ENCODE peak calls at places on chromosomes 13 and 19, in four cellular contexts. U is OCI-LY7, E is mucosa of descending colon, Z is ascending aorta. T is an unnamed sample.

GRCh38 chr19:10929402-10929794 is 787 bp downstream of the TIMM29 start:
- DNase-seq in U (no peak), E (no peak), Z (no peak), T (no peak)

GRCh38 chr19:15123900-15124299 is 16.7 kb downstream of the SYDE1 start:
- DNase-seq in U (no peak), E (peak; percentile 45), Z (no peak), T (no peak)

GRCh38 chr19:54282706-54283105 is 1.8 kb upstream of the LILRB2 start:
- DNase-seq in U (peak; percentile 24), E (no peak), Z (no peak), T (no peak)

GRCh38 chr13:40613192-40613818 is 53.1 kb downstream of the FOXO1 start:
- DNase-seq in U (peak; percentile 68), E (peak; percentile 56), Z (no peak), T (no peak)

GRCh38 chr13:110575322-110576069 is 14.0 kb upstream of the RAB20 start:
- DNase-seq in U (no peak), E (no peak), Z (no peak), T (no peak)

GRCh38 chr19:37990362-37990761 is 83.4 kb downstream of the SIPA1L3 start:
- DNase-seq in U (no peak), E (no peak), Z (no peak), T (no peak)

GRCh38 chr13:44810067-44810840 is 179.0 kb downstream of the NUFIP1 start:
- DNase-seq in U (no peak), E (peak; percentile 71), Z (no peak), T (no peak)

GRCh38 chr19:33201473-33201872 is 7.3 kb downstream of the LRP3 start:
- DNase-seq in U (no peak), E (no peak), Z (no peak), T (no peak)

GRCh38 chr13:95704510-95704909 is 27.6 kb downstream of the DNAJC3 start:
- DNase-seq in U (no peak), E (no peak), Z (no peak), T (no peak)

GRCh38 chr13:42525035-42525504 is 48.9 kb upstream of the TNFSF11 start:
- DNase-seq in U (no peak), E (no peak), Z (no peak), T (peak; percentile 92)

GRCh38 chr13:113403255-113404104 is 39.5 kb upstream of the GRTP1 start:
- DNase-seq in U (no peak), E (no peak), Z (no peak), T (no peak)

GRCh38 chr13:71316964-71317363 is 550.0 kb downstream of the DACH1 start:
- DNase-seq in U (no peak), E (no peak), Z (no peak), T (no peak)

GRCh38 chr19:54646331-54646841 is 16.1 kb downstream of the LILRB1 start:
- DNase-seq in U (no peak), E (no peak), Z (no peak), T (no peak)

GRCh38 chr19:35569281-35569781 is 5.9 kb upstream of the ATP4A start:
- DNase-seq in U (no peak), E (no peak), Z (no peak), T (no peak)

DNA sequence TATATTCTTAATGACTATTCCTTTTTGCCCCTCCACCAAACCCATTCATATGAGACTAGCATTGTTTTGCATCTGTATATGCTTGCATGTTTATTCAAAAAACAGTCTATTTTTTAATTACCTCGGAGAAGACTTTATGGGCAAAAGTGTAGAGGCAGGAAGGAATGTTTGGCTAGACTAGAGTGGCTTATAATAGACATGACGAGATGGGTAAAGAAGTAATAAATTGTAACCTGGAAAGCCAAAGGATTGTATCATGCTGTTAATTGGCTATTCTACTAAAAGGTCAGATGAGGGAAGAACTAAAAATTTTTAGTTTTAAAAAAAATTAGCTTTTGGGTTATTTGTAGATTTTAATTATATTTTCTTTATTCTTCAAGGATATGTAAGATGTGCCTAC is 91.1 kb downstream of the FNDC3A start:
- DNase-seq in U (no peak), E (no peak), Z (no peak), T (no peak)
- H3K4me3 ChIP-seq in U (no peak overlapping the region), E (no peak overlapping the region), Z (no peak overlapping the region), T (no peak overlapping the region)

GRCh38 chr19:680287-681028 is 4.3 kb downstream of the FSTL3 start:
- DNase-seq in U (peak; percentile 98), E (peak; percentile 100), Z (peak; percentile 98), T (peak; percentile 74)
- TF ChIP-seq CTCF in U (peak; percentile 68), E (peak; percentile 61), Z (peak; percentile 21), T (peak; percentile 32)

GRCh38 chr13:27920677-27921420 is 1.0 kb downstream of the PDX1 start:
- DNase-seq in U (no peak), E (peak; percentile 15), Z (no peak), T (no peak)

GRCh38 chr13:27922974-27923612 is 3.3 kb downstream of the PDX1 start:
- DNase-seq in U (no peak), E (no peak), Z (no peak), T (no peak)

GRCh38 chr13:27923794-27924528 is 4.2 kb downstream of the PDX1 start:
- DNase-seq in U (no peak), E (peak; percentile 18), Z (no peak), T (no peak)

GRCh38 chr13:27921421-27921960 is 1.7 kb downstream of the PDX1 start:
- DNase-seq in U (no peak), E (no peak), Z (no peak), T (no peak)

DNA sequence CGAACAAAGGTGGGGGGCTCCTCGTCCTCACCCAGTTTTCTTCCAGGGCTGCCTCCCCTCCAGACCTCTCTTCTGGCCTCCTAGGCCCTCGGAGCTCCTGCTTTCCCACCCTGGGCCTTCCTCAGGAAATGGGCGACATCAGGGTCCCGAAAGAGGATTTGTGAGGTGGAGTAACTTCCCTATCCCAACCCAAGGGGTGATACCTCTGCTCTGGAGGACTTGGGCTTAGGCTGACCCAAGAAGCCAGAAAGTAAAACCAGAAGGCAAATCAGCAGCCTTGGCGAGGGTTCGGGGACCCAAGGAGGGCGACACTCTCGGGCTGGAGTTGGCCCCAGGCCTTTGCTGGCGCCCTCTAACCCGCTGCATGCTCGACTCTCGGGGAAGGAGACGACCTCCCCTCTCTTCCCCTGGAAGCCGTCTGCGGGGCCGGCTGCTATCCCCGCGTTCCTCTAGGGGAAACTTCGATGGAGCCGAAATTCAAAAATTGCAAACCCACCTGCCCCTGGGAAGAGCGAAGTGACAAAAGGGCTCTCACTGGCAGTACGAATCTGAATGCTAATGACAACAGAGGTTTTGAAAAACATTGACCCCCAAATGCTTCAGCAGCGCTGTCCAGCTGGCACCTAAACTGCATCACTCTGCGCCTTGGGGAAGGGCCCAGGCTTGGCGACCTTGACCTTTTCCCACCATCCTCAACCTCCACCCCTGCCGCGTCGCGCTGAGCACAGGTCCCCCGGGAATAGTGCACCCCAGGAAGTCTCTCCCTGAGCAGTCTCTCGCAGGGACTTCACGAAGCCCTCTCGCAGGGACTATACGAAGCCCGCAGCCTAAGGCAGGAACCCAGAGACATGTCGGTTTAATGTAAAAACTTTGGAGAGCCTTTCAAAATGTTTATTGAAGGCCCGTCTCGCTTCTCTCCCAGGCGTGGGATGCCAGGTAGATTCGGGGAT is 2.4 kb downstream of the PDX1 start:
- DNase-seq in U (no peak), E (no peak), Z (no peak), T (no peak)
- H3K4me3 ChIP-seq in U (no peak overlapping the region), E (no peak overlapping the region), Z (no peak overlapping the region), T (no peak overlapping the region)

DNA sequence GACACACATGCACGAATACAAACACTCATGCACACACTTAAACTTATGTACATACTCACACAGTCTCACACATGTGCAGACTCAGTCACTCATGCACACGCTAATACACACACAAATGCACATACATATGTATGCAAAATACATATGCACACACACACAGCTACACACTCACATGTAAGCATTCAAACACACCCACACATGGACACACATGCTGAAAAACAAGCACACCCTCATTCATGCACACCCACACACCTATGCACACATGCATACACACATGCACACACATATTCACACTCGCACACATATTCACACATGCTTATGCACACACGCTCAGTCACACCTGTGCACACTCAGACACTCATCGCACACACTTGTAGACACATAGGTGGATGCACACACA is 9.3 kb downstream of the MUC16 start:
- DNase-seq in U (no peak), E (no peak), Z (no peak), T (no peak)
- TF ChIP-seq CTCF in U (no peak), E (no peak), Z (no peak), T (no peak)

DNA sequence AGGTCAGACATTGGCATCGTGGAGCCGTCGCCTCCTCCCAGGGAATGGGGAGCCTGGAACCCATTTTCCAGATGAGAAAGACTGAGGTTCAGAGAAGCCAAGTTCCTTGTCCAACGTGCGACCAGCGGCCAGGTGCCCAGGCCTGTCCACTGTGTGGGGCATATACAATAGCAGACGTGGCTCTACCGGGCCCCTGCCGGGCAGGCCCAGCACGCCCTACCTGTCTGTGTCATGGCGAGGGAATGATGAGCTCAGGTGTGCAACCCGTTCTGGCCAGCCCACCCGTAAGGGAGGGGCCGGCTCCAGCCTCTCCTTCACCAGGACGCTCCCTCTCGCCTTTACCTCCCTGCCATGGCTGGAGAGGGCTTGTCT is 837 bp downstream of the GNA15 start:
- DNase-seq in U (no peak), E (no peak), Z (no peak), T (no peak)
- H3K4me3 ChIP-seq in U (no peak overlapping the region), E (no peak overlapping the region), Z (peak overlapping the region; percentile 26), T (no peak overlapping the region)

GRCh38 chr13:85864963-85865530 is 65.8 kb upstream of the SLITRK6 start:
- DNase-seq in U (peak; percentile 10), E (peak; percentile 5), Z (no peak), T (no peak)
- TF ChIP-seq CTCF in U (peak; percentile 65), E (no peak), Z (no peak), T (peak; percentile 57)

DNA sequence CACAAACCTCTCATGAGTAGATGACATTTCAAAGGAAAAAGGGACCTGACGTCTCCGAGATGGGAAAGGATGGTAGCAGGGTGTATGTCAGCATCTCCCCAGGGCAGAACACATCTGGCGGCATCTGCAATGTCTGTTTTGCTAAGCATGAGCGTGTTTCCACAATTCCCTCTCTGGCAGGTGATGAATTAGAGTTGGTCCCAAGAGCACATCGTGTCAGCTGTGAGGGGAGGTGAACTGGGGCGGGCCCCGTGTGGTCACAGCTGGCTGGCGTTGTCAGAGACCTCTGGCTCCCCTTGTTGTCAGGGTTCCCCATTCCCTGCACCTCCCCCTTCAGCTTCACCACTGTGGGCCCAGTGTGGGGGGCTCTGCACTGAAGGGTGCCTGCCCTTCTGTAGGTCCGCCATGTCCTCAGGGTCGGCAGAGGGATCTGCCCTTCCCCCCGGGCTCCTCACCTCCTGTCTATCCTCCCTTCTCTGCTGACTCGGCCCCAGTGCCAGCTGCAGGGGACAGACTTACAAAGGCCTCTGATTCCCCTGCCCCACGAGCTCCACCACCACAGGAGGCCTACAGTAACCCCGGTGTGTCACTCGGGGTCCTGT is 58.2 kb downstream of the CDADC1 start:
- DNase-seq in U (peak; percentile 64), E (no peak), Z (no peak), T (no peak)
- H3K4me3 ChIP-seq in U (no peak overlapping the region), E (no peak overlapping the region), Z (no peak overlapping the region), T (no peak overlapping the region)